ENCODE peak calls at places on chromosomes 5 and 9, in eight cellular contexts. One of them, this sample, is unnamed.

GRCh38 chr5:23139338-23140171 is 286.4 kb upstream of the CDH12 start:
- DNase-seq in NCI-H2081: peak; percentile 67
- DNase-seq in anterior cingulate cortex: no peak
- DNase-seq in T-helper 2 cell: no peak
- DNase-seq in cardiac fibroblast: peak; percentile 0
- DNase-seq in myocyte: no peak
- DNase-seq in IMR-90: peak; percentile 0
- DNase-seq in stimulated activated CD4-positive, alpha-beta T cell treated with anti-CD3 and anti-CD28 coated beads, Interleukin-4, amount 100 ng/mL, for 1 hour: no peak
- DNase-seq in this sample: no peak

GRCh38 chr5:111353035-111353434 is 128.9 kb downstream of the CAMK4 start:
- DNase-seq in myocyte: no peak
- DNase-seq in IMR-90: peak; percentile 10
- DNase-seq in anterior cingulate cortex: no peak
- DNase-seq in stimulated activated CD4-positive, alpha-beta T cell treated with anti-CD3 and anti-CD28 coated beads, Interleukin-4, amount 100 ng/mL, for 1 hour: no peak
- DNase-seq in NCI-H2081: no peak
- DNase-seq in cardiac fibroblast: no peak
- DNase-seq in T-helper 2 cell: no peak
- DNase-seq in this sample: no peak

GRCh38 chr9:87149794-87150193 is 202.5 kb upstream of the GAS1 start:
- DNase-seq in cardiac fibroblast: no peak
- DNase-seq in IMR-90: peak; percentile 25
- DNase-seq in NCI-H2081: no peak
- DNase-seq in anterior cingulate cortex: no peak
- DNase-seq in myocyte: no peak
- DNase-seq in stimulated activated CD4-positive, alpha-beta T cell treated with anti-CD3 and anti-CD28 coated beads, Interleukin-4, amount 100 ng/mL, for 1 hour: no peak
- DNase-seq in T-helper 2 cell: no peak
- DNase-seq in this sample: no peak

GRCh38 chr5:136032564-136032963 is 3.8 kb downstream of the TGFBI start:
- DNase-seq in T-helper 2 cell: no peak
- DNase-seq in NCI-H2081: no peak
- DNase-seq in IMR-90: peak; percentile 86
- DNase-seq in cardiac fibroblast: peak; percentile 84
- DNase-seq in anterior cingulate cortex: no peak
- DNase-seq in stimulated activated CD4-positive, alpha-beta T cell treated with anti-CD3 and anti-CD28 coated beads, Interleukin-4, amount 100 ng/mL, for 1 hour: no peak
- DNase-seq in myocyte: peak; percentile 25
- DNase-seq in this sample: no peak

GRCh38 chr5:132283423-132284043 is 10.7 kb upstream of the SLC22A4 start:
- DNase-seq in stimulated activated CD4-positive, alpha-beta T cell treated with anti-CD3 and anti-CD28 coated beads, Interleukin-4, amount 100 ng/mL, for 1 hour: no peak
- DNase-seq in IMR-90: peak; percentile 78
- DNase-seq in anterior cingulate cortex: no peak
- DNase-seq in T-helper 2 cell: no peak
- DNase-seq in cardiac fibroblast: peak; percentile 73
- DNase-seq in NCI-H2081: no peak
- DNase-seq in myocyte: peak; percentile 77
- DNase-seq in this sample: no peak

GRCh38 chr9:117245225-117245624 is 169.6 kb downstream of the ASTN2 start:
- DNase-seq in stimulated activated CD4-positive, alpha-beta T cell treated with anti-CD3 and anti-CD28 coated beads, Interleukin-4, amount 100 ng/mL, for 1 hour: no peak
- DNase-seq in IMR-90: no peak
- DNase-seq in NCI-H2081: no peak
- DNase-seq in cardiac fibroblast: no peak
- DNase-seq in T-helper 2 cell: no peak
- DNase-seq in anterior cingulate cortex: no peak
- DNase-seq in myocyte: no peak
- DNase-seq in this sample: no peak

GRCh38 chr9:108163321-108164005 is 673.9 kb upstream of the KLF4 start:
- DNase-seq in stimulated activated CD4-positive, alpha-beta T cell treated with anti-CD3 and anti-CD28 coated beads, Interleukin-4, amount 100 ng/mL, for 1 hour: no peak
- DNase-seq in myocyte: peak; percentile 54
- DNase-seq in T-helper 2 cell: no peak
- DNase-seq in IMR-90: peak; percentile 18
- DNase-seq in cardiac fibroblast: peak; percentile 49
- DNase-seq in anterior cingulate cortex: no peak
- DNase-seq in NCI-H2081: no peak
- DNase-seq in this sample: no peak

GRCh38 chr5:43314724-43315123 is 1.5 kb upstream of the HMGCS1 start:
- DNase-seq in myocyte: no peak
- DNase-seq in NCI-H2081: no peak
- DNase-seq in IMR-90: no peak
- DNase-seq in T-helper 2 cell: no peak
- DNase-seq in anterior cingulate cortex: no peak
- DNase-seq in stimulated activated CD4-positive, alpha-beta T cell treated with anti-CD3 and anti-CD28 coated beads, Interleukin-4, amount 100 ng/mL, for 1 hour: no peak
- DNase-seq in cardiac fibroblast: no peak
- DNase-seq in this sample: no peak